ENCODE peak calls at places on chromosome 3, in eight cellular contexts. P is Panc1, N is GM12892, L is upper lobe of left lung, Y is GM12891, J is stomach, K is GM23338, E is H1. Q is an unnamed sample.

GRCh38 chr3:32410367-32411246 is 19.0 kb downstream of the CMTM7 start:
- DNase-seq in L (no peak), J (no peak), N (no peak), P (no peak), Y (no peak), E (no peak), K (peak), Q (no peak)

GRCh38 chr3:38039899-38040261 is 872 bp downstream of the DLEC1 start:
- DNase-seq in K (peak), N (no peak), P (no peak), Y (no peak), L (no peak), E (no peak), J (peak), Q (peak)

GRCh38 chr3:166462876-166463275 is 625.7 kb upstream of the BCHE start:
- DNase-seq in Y (no peak), P (no peak), J (no peak), L (no peak), K (no peak), N (no peak), E (no peak), Q (no peak)

GRCh38 chr3:66303556-66303955 is 82.8 kb downstream of the SLC25A26 start:
- DNase-seq in N (no peak), J (no peak), Y (no peak), L (no peak), P (no peak), E (no peak), K (no peak), Q (no peak)

GRCh38 chr3:76403556-76403955 is 618.2 kb upstream of the ZNF717 start:
- DNase-seq in N (no peak), E (no peak), J (no peak), L (no peak), K (no peak), P (no peak), Y (no peak), Q (no peak)

GRCh38 chr3:190526787-190527767 is 13.2 kb downstream of the IL1RAP start:
- DNase-seq in K (no peak), N (no peak), Y (no peak), J (no peak), L (no peak), E (no peak), P (no peak), Q (no peak)

GRCh38 chr3:87298111-87298718 is 21.8 kb upstream of the POU1F1 start:
- DNase-seq in N (no peak), K (peak), L (no peak), P (no peak), E (no peak), Y (peak), J (no peak), Q (no peak)

GRCh38 chr3:25902586-25902985 is 112.7 kb downstream of the OXSM start:
- DNase-seq in K (no peak), J (no peak), N (no peak), E (no peak), P (no peak), Y (no peak), L (no peak), Q (no peak)

GRCh38 chr3:152564454-152564853 is 270.5 kb upstream of the P2RY1 start:
- DNase-seq in L (no peak), P (no peak), J (no peak), Y (no peak), K (no peak), E (no peak), N (no peak), Q (no peak)

GRCh38 chr3:58366699-58367098 is 34.0 kb downstream of the PXK start:
- DNase-seq in J (no peak), N (no peak), P (no peak), E (no peak), Y (no peak), L (no peak), K (no peak), Q (no peak)

GRCh38 chr3:188348445-188349244 is 194.7 kb downstream of the LPP start:
- DNase-seq in E (no peak), L (no peak), Y (no peak), N (no peak), K (peak), P (no peak), J (peak), Q (no peak)

GRCh38 chr3:197485143-197485542 is 70.6 kb downstream of the BDH1 start:
- DNase-seq in K (no peak), N (no peak), J (no peak), E (no peak), P (no peak), Y (no peak), L (no peak), Q (no peak)

GRCh38 chr3:105691053-105691452 is 177.8 kb downstream of the CBLB start:
- DNase-seq in P (no peak), L (no peak), K (no peak), E (no peak), Y (no peak), N (no peak), J (no peak), Q (no peak)

GRCh38 chr3:10352146-10352911 is 31.4 kb upstream of the SEC13 start:
- DNase-seq in J (no peak), E (no peak), N (no peak), L (no peak), Y (no peak), P (no peak), K (no peak), Q (peak)

GRCh38 chr3:151548206-151548605 is 87.3 kb upstream of the IGSF10 start:
- DNase-seq in P (no peak), L (no peak), Y (no peak), E (no peak), J (no peak), N (no peak), K (no peak), Q (no peak)

GRCh38 chr3:100002599-100003350 is 111.5 kb downstream of the FILIP1L start:
- DNase-seq in K (no peak), L (no peak), E (no peak), J (peak), N (no peak), P (peak), Y (no peak), Q (no peak)

GRCh38 chr3:146259880-146260589 is 9.1 kb upstream of the PLSCR4 start:
- DNase-seq in J (no peak), Y (no peak), E (no peak), N (no peak), L (no peak), K (no peak), P (no peak), Q (no peak)

GRCh38 chr3:141686477-141687280 is 51.4 kb upstream of the RNF7 start:
- DNase-seq in P (peak), N (no peak), J (peak), E (no peak), Y (no peak), L (no peak), K (peak), Q (peak)

GRCh38 chr3:34676431-34676830 is 878.0 kb downstream of the PDCD6IP start:
- DNase-seq in J (no peak), L (no peak), E (no peak), N (no peak), K (no peak), P (peak), Y (no peak), Q (no peak)

GRCh38 chr3:71512000-71512399 is 71.5 kb downstream of the FOXP1 start:
- DNase-seq in L (no peak), J (no peak), E (no peak), K (peak), P (no peak), Y (no peak), N (peak), Q (no peak)

GRCh38 chr3:64327039-64327804 is 102.0 kb upstream of the PRICKLE2 start:
- DNase-seq in K (no peak), Y (no peak), N (no peak), P (no peak), E (no peak), L (no peak), J (no peak), Q (no peak)
- TF ChIP-seq POLR2AphosphoS5 in K (no peak), Y (no peak), N (no peak), P (no peak), E (no peak), L (peak), J (peak), Q (peak)

GRCh38 chr3:12946134-12946533 is 104.8 kb upstream of the RPL32 start:
- DNase-seq in E (no peak), P (no peak), J (no peak), Y (no peak), K (no peak), L (no peak), N (no peak), Q (no peak)

GRCh38 chr3:12948891-12949711 is 107.7 kb upstream of the RPL32 start:
- DNase-seq in P (no peak), E (no peak), N (no peak), L (no peak), Y (no peak), J (no peak), K (no peak), Q (no peak)

GRCh38 chr3:12946661-12947316 is 105.4 kb upstream of the RPL32 start:
- DNase-seq in Y (no peak), K (no peak), E (no peak), L (no peak), J (no peak), N (no peak), P (no peak), Q (no peak)

GRCh38 chr3:12948371-12948770 is 107.0 kb upstream of the RPL32 start:
- DNase-seq in Y (no peak), N (no peak), L (no peak), K (no peak), J (no peak), E (no peak), P (no peak), Q (no peak)

DNA sequence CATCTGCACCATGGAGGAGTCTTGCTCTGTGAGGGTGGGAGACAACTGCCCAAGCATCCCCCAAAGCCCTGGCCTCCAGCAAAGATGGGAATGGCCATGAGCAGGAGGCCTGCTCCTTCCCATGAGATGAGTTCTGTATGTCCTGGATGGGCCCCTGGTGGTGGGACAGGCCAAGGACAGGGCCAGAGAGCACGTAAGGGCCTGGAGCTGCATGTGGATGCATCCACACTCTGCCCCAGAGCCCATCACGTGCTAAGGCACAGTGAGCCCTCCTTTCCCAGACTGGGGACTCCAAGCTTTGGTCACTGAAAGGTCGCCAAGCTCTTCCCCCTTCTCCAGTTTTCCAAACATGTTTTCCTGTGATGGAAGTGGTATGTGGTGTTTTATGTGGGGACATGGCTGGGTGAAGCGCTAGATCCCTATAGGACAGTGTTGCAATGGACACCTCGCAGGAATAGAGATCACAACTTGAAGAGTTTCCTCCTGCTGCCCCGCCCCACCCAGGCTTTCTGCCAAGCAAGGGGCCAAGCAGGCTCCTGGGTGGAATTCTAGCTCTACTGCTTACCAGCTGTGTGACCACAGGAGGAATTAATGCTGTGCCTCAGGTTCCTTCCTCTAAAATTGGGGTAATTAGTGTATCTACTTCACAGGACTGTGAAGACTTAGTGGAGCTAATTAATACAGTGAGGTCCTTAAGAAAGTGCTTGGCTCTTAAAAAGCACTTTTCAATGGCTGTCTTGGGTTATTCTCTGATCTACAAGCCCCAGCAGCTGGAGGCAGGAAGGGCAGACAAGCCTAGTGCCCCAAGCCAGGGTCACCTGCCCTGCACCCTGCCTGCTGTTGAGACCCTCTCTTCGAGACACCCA is 106.4 kb upstream of the RPL32 start:
- DNase-seq in E (no peak), J (peak), L (no peak), K (peak), Y (no peak), P (no peak), N (no peak), Q (no peak)
- TF ChIP-seq POLR2AphosphoS5 in E (no peak), J (no peak), L (no peak), K (no peak), Y (no peak), P (no peak), N (no peak), Q (no peak)

DNA sequence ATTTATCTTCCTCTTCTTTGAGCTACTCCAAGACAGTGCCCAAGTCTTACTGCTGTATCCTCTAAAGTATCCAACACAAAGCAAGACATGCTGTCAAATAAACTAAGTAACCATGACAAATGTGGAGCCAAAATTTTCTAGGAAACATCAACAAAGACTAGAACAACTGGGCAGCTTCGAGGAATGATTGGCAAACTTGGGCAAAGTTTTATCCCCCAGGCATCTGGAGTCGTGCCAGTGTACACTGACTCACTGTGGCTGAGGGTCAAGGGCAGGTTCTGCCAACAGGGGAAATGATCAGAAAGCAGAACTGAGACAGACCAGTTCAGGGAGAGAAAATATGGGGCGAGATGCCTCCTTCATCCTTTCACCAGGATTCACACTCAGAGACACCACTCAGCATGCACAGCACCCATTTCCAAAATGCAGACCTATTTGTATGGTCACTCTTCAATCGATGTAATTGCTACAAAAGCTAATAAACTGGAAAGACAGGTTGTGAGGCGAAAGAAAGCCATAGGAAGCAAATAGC is 65.8 kb downstream of the MB21D2 start:
- DNase-seq in Y (no peak), K (no peak), N (no peak), E (no peak), J (peak), P (peak), L (no peak), Q (no peak)
- TF ChIP-seq POLR2AphosphoS5 in Y (no peak), K (no peak), N (peak), E (no peak), J (peak), P (peak), L (peak), Q (peak)

GRCh38 chr3:128313181-128313725 is 153.4 kb downstream of the DNAJB8 start:
- DNase-seq in P (no peak), K (no peak), N (no peak), J (no peak), Y (no peak), E (no peak), L (no peak), Q (no peak)
- TF ChIP-seq POLR2AphosphoS5 in P (no peak), K (no peak), N (no peak), J (no peak), Y (no peak), E (no peak), L (no peak), Q (no peak)

GRCh38 chr3:72891053-72891855 is 3.4 kb downstream of the GXYLT2 start:
- DNase-seq in P (no peak), Y (no peak), J (no peak), N (no peak), L (no peak), E (no peak), K (no peak), Q (no peak)

GRCh38 chr3:72890166-72890925 is 2.5 kb downstream of the GXYLT2 start:
- DNase-seq in N (no peak), K (no peak), E (no peak), Y (no peak), P (no peak), L (peak), J (no peak), Q (no peak)

GRCh38 chr3:72892870-72893269 is 5.0 kb downstream of the GXYLT2 start:
- DNase-seq in P (no peak), L (no peak), N (no peak), Y (no peak), J (no peak), K (peak), E (peak), Q (no peak)

GRCh38 chr3:72889310-72890165 is 1.7 kb downstream of the GXYLT2 start:
- DNase-seq in E (no peak), L (peak), Y (no peak), J (no peak), N (no peak), K (no peak), P (no peak), Q (no peak)

GRCh38 chr3:72892081-72892763 is 4.4 kb downstream of the GXYLT2 start:
- DNase-seq in K (no peak), N (no peak), Y (no peak), E (no peak), J (no peak), P (no peak), L (no peak), Q (no peak)
- TF ChIP-seq POLR2AphosphoS5 in K (no peak), N (no peak), Y (no peak), E (no peak), J (peak), P (no peak), L (peak), Q (no peak)

DNA sequence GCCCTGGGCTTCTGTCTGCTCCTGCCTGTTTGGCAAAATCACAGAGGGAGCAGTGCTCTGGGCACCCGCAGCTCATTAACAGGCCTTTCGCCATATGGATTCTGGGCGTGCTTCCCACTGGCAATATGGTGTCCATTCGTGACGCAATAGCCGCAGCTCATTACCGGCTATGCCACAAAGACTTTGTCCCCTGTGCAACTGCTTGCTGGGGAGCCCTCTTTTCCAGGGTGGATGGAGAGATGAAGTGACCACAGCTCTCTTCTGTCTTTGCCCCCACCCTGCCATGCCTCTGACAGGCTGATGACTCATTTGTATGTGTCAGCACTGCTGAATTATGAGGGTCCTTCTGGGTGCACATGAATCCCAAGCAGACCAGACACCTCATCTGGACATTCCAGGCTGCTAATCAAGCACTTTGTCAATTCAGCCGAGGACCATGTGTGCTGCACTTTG is 214.3 kb upstream of the FEZF2 start:
- DNase-seq in N (no peak), P (no peak), L (no peak), Y (no peak), K (no peak), J (no peak), E (no peak), Q (no peak)
- TF ChIP-seq POLR2AphosphoS5 in N (no peak), P (no peak), L (no peak), Y (no peak), K (no peak), J (no peak), E (no peak), Q (no peak)

GRCh38 chr3:187062526-187063177 is 76.6 kb downstream of the RPL39L start:
- DNase-seq in N (no peak), P (no peak), J (no peak), E (no peak), Y (no peak), L (no peak), K (no peak), Q (no peak)

GRCh38 chr3:187061748-187062147 is 77.5 kb downstream of the RPL39L start:
- DNase-seq in J (no peak), N (no peak), E (no peak), P (no peak), K (no peak), Y (no peak), L (no peak), Q (no peak)

GRCh38 chr3:187064210-187065115 is 74.8 kb downstream of the RPL39L start:
- DNase-seq in K (peak), N (no peak), P (no peak), J (no peak), L (no peak), Y (no peak), E (no peak), Q (no peak)

GRCh38 chr3:187066228-187066995 is 72.9 kb downstream of the RPL39L start:
- DNase-seq in J (no peak), E (peak), L (no peak), P (no peak), N (no peak), K (peak), Y (peak), Q (no peak)

GRCh38 chr3:187063286-187064081 is 75.8 kb downstream of the RPL39L start:
- DNase-seq in P (no peak), L (no peak), N (no peak), K (peak), Y (no peak), E (no peak), J (no peak), Q (no peak)
- TF ChIP-seq POLR2AphosphoS5 in P (no peak), L (peak), N (peak), K (no peak), Y (no peak), E (no peak), J (no peak), Q (no peak)

Q was measured in spleen.